ENCODE peak calls at places on chromosomes 12 and 14, in eight cellular contexts. W is NAMALWA; L is EL; G is GM20000; S is IMR-90; A is psoas muscle; O is WTC11; V is activated T-cell treated with anti-CD3 and anti-CD28 coated beads, Interleukin-2, amount 50 U/mL, for 72 hours. F is an unnamed sample.

GRCh38 chr12:129696952-129697351 is 206.9 kb downstream of the TMEM132D start:
- DNase-seq in W (no peak), L (no peak), G (no peak), S (no peak), A (no peak), O (no peak), V (no peak), F (no peak)

GRCh38 chr14:31441273-31442110 is 15.8 kb downstream of the DTD2 start:
- DNase-seq in W (no peak), L (peak), G (no peak), S (peak), A (no peak), O (no peak), V (no peak), F (no peak)

GRCh38 chr12:95116773-95117172 is 43.4 kb upstream of the NR2C1 start:
- DNase-seq in W (no peak), L (no peak), G (no peak), S (no peak), A (no peak), O (no peak), V (peak), F (no peak)

GRCh38 chr12:45244561-45245348 is 28.9 kb downstream of the ANO6 start:
- DNase-seq in W (no peak), L (no peak), G (no peak), S (peak), A (no peak), O (no peak), V (no peak), F (no peak)

GRCh38 chr14:70631948-70632347 is 9.8 kb upstream of the TTC9 start:
- DNase-seq in W (no peak), L (no peak), G (no peak), S (no peak), A (no peak), O (no peak), V (no peak), F (no peak)

GRCh38 chr14:67532998-67533753 is at the start of gene PLEKHH1:
- DNase-seq in W (no peak), L (peak), G (peak), S (peak), A (peak), O (peak), V (peak), F (peak)

GRCh38 chr14:70045296-70045695 is 143.5 kb downstream of the SLC8A3 start:
- DNase-seq in W (no peak), L (peak), G (no peak), S (no peak), A (no peak), O (no peak), V (no peak), F (no peak)

GRCh38 chr12:40697566-40698257 is 5.5 kb downstream of the CNTN1 start:
- DNase-seq in W (no peak), L (no peak), G (no peak), S (no peak), A (no peak), O (no peak), V (no peak), F (no peak)

GRCh38 chr12:51797301-51797700 is 51.2 kb downstream of the FIGNL2 start:
- DNase-seq in W (no peak), L (no peak), G (no peak), S (no peak), A (no peak), O (no peak), V (no peak), F (no peak)

GRCh38 chr14:102927346-102927877 is 4.9 kb downstream of the AMN start:
- DNase-seq in W (no peak), L (no peak), G (no peak), S (no peak), A (no peak), O (no peak), V (no peak), F (no peak)

GRCh38 chr14:71179046-71179445 is 271.8 kb downstream of the PCNX1 start:
- DNase-seq in W (no peak), L (no peak), G (no peak), S (no peak), A (no peak), O (no peak), V (no peak), F (no peak)

GRCh38 chr12:64587447-64587846 is 22.8 kb upstream of the RASSF3 start:
- DNase-seq in W (no peak), L (no peak), G (no peak), S (no peak), A (no peak), O (no peak), V (no peak), F (no peak)

F was measured in left cardiac atrium.